ENCODE peak calls at places on chromosomes 1 and 21, in six cellular contexts. A is A549, Y is SJSA1, B is IMR-90, Z is cardiac muscle cell, X is heart left ventricle. W is an unnamed sample.

GRCh38 chr21:44456915-44457736 is 1.8 kb downstream of the LRRC3 start:
- DNase-seq in A (no peak), Y (peak; percentile 45), B (no peak), Z (no peak), X (no peak), W (no peak)

GRCh38 chr1:110196917-110197782 is 13.0 kb upstream of the KCNC4 start:
- DNase-seq in A (peak; percentile 77), Y (no peak), B (peak; percentile 41), Z (peak; percentile 60), X (no peak), W (peak; percentile 57)

GRCh38 chr1:92366045-92366405 is 67.2 kb downstream of the RPAP2 start:
- DNase-seq in A (no peak), Y (no peak), B (no peak), Z (no peak), X (no peak), W (no peak)

GRCh38 chr1:224435318-224435763 is 744 bp upstream of the WDR26 start:
- DNase-seq in A (peak; percentile 17), Y (no peak), B (peak; percentile 95), Z (no peak), X (no peak), W (no peak)

GRCh38 chr1:156101880-156102279 is 12.6 kb upstream of the LMNA start:
- DNase-seq in A (no peak), Y (no peak), B (no peak), Z (no peak), X (no peak), W (no peak)

GRCh38 chr1:151309851-151310323 is 17.3 kb downstream of the PI4KB start:
- DNase-seq in A (no peak), Y (no peak), B (peak; percentile 88), Z (no peak), X (peak; percentile 57), W (no peak)

GRCh38 chr1:24501371-24502167 is 1.1 kb upstream of the RCAN3 start:
- DNase-seq in A (peak; percentile 21), Y (no peak), B (no peak), Z (no peak), X (no peak), W (no peak)

GRCh38 chr1:183845681-183846080 is 40.8 kb downstream of the RGL1 start:
- DNase-seq in A (no peak), Y (no peak), B (peak; percentile 47), Z (no peak), X (no peak), W (no peak)

GRCh38 chr1:159763686-159764085 is 17.1 kb upstream of the DUSP23 start:
- DNase-seq in A (no peak), Y (no peak), B (no peak), Z (no peak), X (no peak), W (no peak)

GRCh38 chr1:12636098-12636950 is 7.6 kb upstream of the AADACL4 start:
- DNase-seq in A (no peak), Y (peak; percentile 94), B (peak; percentile 28), Z (no peak), X (peak; percentile 79), W (peak; percentile 71)

GRCh38 chr1:203475012-203475981 is at the start of gene PRELP:
- DNase-seq in A (no peak), Y (no peak), B (peak; percentile 16), Z (peak; percentile 29), X (peak; percentile 22), W (peak; percentile 52)
- H3K4me3 ChIP-seq in A (no peak within 1 kb of the TSS), Y (no peak within 1 kb of the TSS), B (no peak within 1 kb of the TSS), Z (no peak within 1 kb of the TSS), X (peak within 1 kb of the TSS; percentile 51), W (no peak within 1 kb of the TSS)

GRCh38 chr21:40351006-40351405 is 483.8 kb downstream of the PCP4 start:
- DNase-seq in A (no peak), Y (no peak), B (no peak), Z (no peak), X (no peak), W (no peak)
- H3K9me3 ChIP-seq in A (no peaks in the 10 kb centered on the region), Y (no peaks in the 10 kb centered on the region), B (peaks cover 5% of the 10 kb centered on the region), Z (no peaks in the 10 kb centered on the region), X (no peaks in the 10 kb centered on the region), W (peaks cover 3% of the 10 kb centered on the region)

DNA sequence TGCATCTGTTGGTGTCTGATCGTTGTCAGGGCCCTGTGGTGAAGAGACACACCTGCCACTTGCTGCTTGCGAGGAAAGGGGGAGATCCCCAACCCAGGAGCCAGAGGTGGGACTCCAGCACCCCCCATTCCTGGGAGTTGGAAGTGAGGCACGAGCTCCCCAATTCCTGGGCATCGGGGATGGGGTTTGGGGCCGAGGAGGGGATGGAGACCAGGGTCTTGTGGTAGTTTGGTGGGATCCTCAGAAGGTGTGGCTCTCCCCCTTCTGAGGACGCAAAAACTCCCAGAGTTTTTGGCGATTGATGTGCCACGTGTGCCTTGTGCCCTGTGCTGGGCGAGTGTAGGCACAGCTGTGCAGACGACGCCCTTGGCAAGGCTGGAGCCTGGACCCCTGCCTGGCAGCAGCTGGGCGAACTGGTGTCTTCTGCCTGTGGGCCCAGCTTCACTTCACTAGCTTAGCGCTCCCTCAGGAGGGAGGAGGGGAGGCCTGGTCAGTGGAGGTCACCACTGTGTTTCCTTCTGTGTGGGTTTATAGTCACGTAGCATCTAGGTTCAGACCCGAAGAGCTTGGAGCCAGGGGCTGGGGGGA is 2.6 kb downstream of the GUK1 start:
- DNase-seq in A (no peak), Y (no peak), B (no peak), Z (no peak), X (no peak), W (no peak)
- H3K4me3 ChIP-seq in A (no peak overlapping the region), Y (no peak overlapping the region), B (no peak overlapping the region), Z (no peak overlapping the region), X (peak overlapping the region; percentile 87), W (no peak overlapping the region)

GRCh38 chr1:49333946-49334345 is 557.3 kb upstream of the BEND5 start:
- DNase-seq in A (no peak), Y (no peak), B (no peak), Z (no peak), X (no peak), W (no peak)

GRCh38 chr1:49340576-49340975 is 563.9 kb upstream of the BEND5 start:
- DNase-seq in A (no peak), Y (no peak), B (no peak), Z (no peak), X (no peak), W (no peak)

GRCh38 chr1:49339043-49339442 is 562.4 kb upstream of the BEND5 start:
- DNase-seq in A (no peak), Y (no peak), B (no peak), Z (no peak), X (no peak), W (no peak)
- H3K9me3 ChIP-seq in A (no peaks in the 10 kb centered on the region), Y (no peaks in the 10 kb centered on the region), B (peaks cover 6% of the 10 kb centered on the region), Z (no peaks in the 10 kb centered on the region), X (no peaks in the 10 kb centered on the region), W (no peaks in the 10 kb centered on the region)

W was measured in HAP-1.